ENCODE peak calls at places on chromosome X, in seven cellular contexts. C is A549, X is GM20000, P is AG10803, F is WTC11, D is IMR-90, E is MM.1S. I is an unnamed sample.

GRCh38 chrX:5595570-5595969 is 633.1 kb downstream of the NLGN4X start:
- DNase-seq in C (no peak), X (no peak), P (no peak), F (no peak), D (no peak), E (no peak), I (no peak)

GRCh38 chrX:81195712-81196111 is 6.0 kb downstream of the HMGN5 start:
- DNase-seq in C (peak; percentile 66), X (peak; percentile 22), P (peak; percentile 47), F (peak; percentile 45), D (peak; percentile 52), E (peak; percentile 72), I (peak; percentile 36)

GRCh38 chrX:1593286-1594271 is 2.2 kb downstream of the AKAP17A start:
- DNase-seq in C (no peak), X (no peak), P (no peak), F (no peak), D (no peak), E (no peak), I (no peak)

GRCh38 chrX:13845721-13846378 is 29.0 kb upstream of the GPM6B start:
- DNase-seq in C (no peak), X (no peak), P (no peak), F (no peak), D (no peak), E (no peak), I (no peak)

GRCh38 chrX:49129427-49129826 is 5.9 kb upstream of the GPKOW start:
- DNase-seq in C (no peak), X (no peak), P (no peak), F (no peak), D (no peak), E (no peak), I (no peak)

GRCh38 chrX:71492086-71493065 is 40.5 kb upstream of the OGT start:
- DNase-seq in C (peak; percentile 50), X (peak; percentile 54), P (peak; percentile 56), F (no peak), D (peak; percentile 26), E (peak; percentile 30), I (no peak)

GRCh38 chrX:130296743-130297142 is 28.0 kb upstream of the ZNF280C start:
- DNase-seq in C (no peak), X (no peak), P (no peak), F (no peak), D (peak; percentile 6), E (peak; percentile 27), I (peak; percentile 1)

GRCh38 chrX:130091976-130092522 is 18.2 kb downstream of the ELF4 start:
- DNase-seq in C (no peak), X (peak; percentile 83), P (no peak), F (peak; percentile 26), D (no peak), E (peak; percentile 93), I (no peak)

GRCh38 chrX:4909245-4909830 is 1195.9 kb upstream of the PRKX start:
- DNase-seq in C (no peak), X (no peak), P (no peak), F (no peak), D (no peak), E (no peak), I (no peak)

GRCh38 chrX:114344756-114345155 is 239.1 kb upstream of the HTR2C start:
- DNase-seq in C (peak; percentile 25), X (peak; percentile 11), P (peak; percentile 36), F (no peak), D (peak; percentile 22), E (peak; percentile 17), I (peak; percentile 15)

GRCh38 chrX:22339459-22339858 is 66.7 kb downstream of the CBLL2 start:
- DNase-seq in C (no peak), X (no peak), P (no peak), F (no peak), D (no peak), E (no peak), I (no peak)

GRCh38 chrX:20620301-20620700 is 353.6 kb upstream of the RPS6KA3 start:
- DNase-seq in C (peak; percentile 12), X (no peak), P (peak; percentile 79), F (no peak), D (no peak), E (no peak), I (no peak)

GRCh38 chrX:96383428-96383827 is 301.2 kb upstream of the DIAPH2 start:
- DNase-seq in C (no peak), X (no peak), P (no peak), F (no peak), D (no peak), E (no peak), I (no peak)

GRCh38 chrX:9749141-9749540 is 16.5 kb downstream of the GPR143 start:
- DNase-seq in C (no peak), X (no peak), P (no peak), F (no peak), D (no peak), E (no peak), I (no peak)

GRCh38 chrX:115419094-115419493 is 129.6 kb downstream of the LUZP4 start:
- DNase-seq in C (no peak), X (no peak), P (no peak), F (no peak), D (peak; percentile 13), E (no peak), I (no peak)

GRCh38 chrX:101409043-101409442 is 1.0 kb downstream of the HNRNPH2 start:
- DNase-seq in C (no peak), X (no peak), P (no peak), F (no peak), D (no peak), E (no peak), I (no peak)

GRCh38 chrX:69066966-69067525 is 98.2 kb downstream of the PJA1 start:
- DNase-seq in C (no peak), X (no peak), P (peak; percentile 13), F (no peak), D (peak; percentile 54), E (no peak), I (no peak)

GRCh38 chrX:34487364-34487763 is 169.7 kb downstream of the TMEM47 start:
- DNase-seq in C (no peak), X (no peak), P (no peak), F (no peak), D (no peak), E (no peak), I (no peak)

GRCh38 chrX:117998171-117998570 is 118.4 kb downstream of the KLHL13 start:
- DNase-seq in C (no peak), X (no peak), P (no peak), F (no peak), D (no peak), E (no peak), I (no peak)

GRCh38 chrX:9708086-9708485 is 57.6 kb downstream of the GPR143 start:
- DNase-seq in C (no peak), X (no peak), P (no peak), F (no peak), D (no peak), E (no peak), I (no peak)

GRCh38 chrX:78104447-78105176 is 564 bp downstream of the PGK1 start:
- DNase-seq in C (peak; percentile 74), X (peak; percentile 18), P (peak; percentile 64), F (peak; percentile 17), D (peak; percentile 31), E (peak; percentile 53), I (peak; percentile 13)

GRCh38 chrX:52263417-52263816 is 78.7 kb downstream of the MAGED4 start:
- DNase-seq in C (no peak), X (no peak), P (no peak), F (no peak), D (no peak), E (no peak), I (no peak)

GRCh38 chrX:38192007-38192625 is 28.6 kb downstream of the SRPX start:
- DNase-seq in C (peak; percentile 14), X (no peak), P (peak; percentile 22), F (peak; percentile 17), D (peak; percentile 25), E (no peak), I (peak; percentile 2)
- TF ChIP-seq CTCF in C (peak; percentile 48), X (no peak), P (peak; percentile 50), F (no peak), D (peak; percentile 45), E (peak; percentile 40), I (peak; percentile 76)

GRCh38 chrX:46836701-46837542 is at the start of gene RP2:
- DNase-seq in C (peak; percentile 96), X (peak; percentile 81), P (peak; percentile 93), F (peak; percentile 88), D (peak; percentile 92), E (peak; percentile 91), I (peak; percentile 91)
- TF ChIP-seq CTCF in C (no peak), X (no peak), P (no peak), F (no peak), D (no peak), E (no peak), I (peak; percentile 45)

GRCh38 chrX:84907324-84907946 is 96.2 kb upstream of the APOOL start:
- DNase-seq in C (peak; percentile 11), X (no peak), P (peak; percentile 5), F (no peak), D (peak; percentile 5), E (peak; percentile 13), I (peak; percentile 0)
- TF ChIP-seq CTCF in C (no peak), X (no peak), P (peak; percentile 38), F (no peak), D (peak; percentile 37), E (peak; percentile 30), I (peak; percentile 70)

DNA sequence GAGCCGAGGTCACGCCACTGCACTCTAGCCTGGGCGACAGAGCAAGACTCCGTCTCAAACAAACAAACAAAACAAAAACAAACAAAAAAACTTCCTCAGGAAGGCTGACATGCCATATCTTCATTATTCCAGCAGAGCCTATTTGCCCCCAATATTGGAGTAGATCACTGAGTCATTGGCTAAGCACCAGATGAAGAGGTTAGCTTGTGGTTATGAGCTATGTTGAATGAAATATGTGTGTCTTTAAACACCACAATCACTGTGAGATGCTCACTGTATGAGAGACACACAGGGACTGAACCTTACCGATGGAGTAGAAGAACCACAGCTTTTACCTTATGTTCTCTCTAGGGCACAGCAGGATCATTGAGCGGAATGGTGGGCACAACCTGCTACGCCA is 122.1 kb upstream of the EOLA2 start:
- DNase-seq in C (no peak), X (no peak), P (peak; percentile 47), F (no peak), D (peak; percentile 76), E (no peak), I (peak; percentile 64)
- TF ChIP-seq CTCF in C (no peak), X (no peak), P (no peak), F (no peak), D (no peak), E (no peak), I (no peak)

DNA sequence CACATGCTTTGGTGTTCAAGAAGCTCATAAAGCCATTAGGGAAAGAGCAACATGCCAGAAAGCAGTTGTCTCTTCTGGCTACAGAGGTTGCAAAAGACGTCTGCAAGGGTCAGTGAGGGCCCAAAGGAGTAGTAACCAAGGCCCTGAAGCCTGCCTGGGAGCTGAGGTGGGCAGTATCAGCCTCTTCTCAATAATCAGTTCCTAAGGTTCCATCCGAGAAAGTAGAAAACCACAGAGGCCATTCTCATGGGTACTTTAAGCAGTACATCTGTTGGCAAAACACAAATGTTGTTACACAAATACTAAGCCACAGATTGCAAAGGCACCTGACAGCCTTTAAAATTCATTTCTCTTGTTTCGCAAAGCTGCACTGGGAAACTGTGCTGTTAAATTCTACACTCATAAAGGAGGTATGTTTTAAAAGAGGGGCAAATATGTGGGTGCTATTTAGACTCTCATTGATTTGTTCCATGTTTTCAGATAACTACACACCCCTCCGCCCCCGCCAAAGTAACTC is 37.7 kb downstream of the MECP2 start:
- DNase-seq in C (no peak), X (no peak), P (peak; percentile 59), F (no peak), D (no peak), E (no peak), I (no peak)
- TF ChIP-seq CTCF in C (no peak), X (no peak), P (no peak), F (no peak), D (no peak), E (no peak), I (no peak)